ENCODE peak calls at places on chromosomes 7 and 10, in six cellular contexts. One of them, this sample, is unnamed.
A peak's percentile ranks its signal among the peaks of the same experiment; 100 is the strongest.

GRCh38 chr7:3210531-3210930 is 90.5 kb upstream of the SDK1 start:
- DNase-seq in HCT116: no peak
- DNase-seq in H1: peak; percentile 54
- DNase-seq in HepG2: no peak
- DNase-seq in K562: no peak
- DNase-seq in SK-N-SH: peak; percentile 55
- DNase-seq in this sample: no peak

GRCh38 chr7:82600601-82601000 is 157.0 kb upstream of the CACNA2D1 start:
- DNase-seq in HCT116: no peak
- DNase-seq in SK-N-SH: no peak
- DNase-seq in H1: no peak
- DNase-seq in K562: no peak
- DNase-seq in HepG2: no peak
- DNase-seq in this sample: no peak

GRCh38 chr7:149355390-149356048 is 93.5 kb downstream of the ZNF783 start:
- DNase-seq in H1: peak; percentile 87
- DNase-seq in HepG2: peak; percentile 26
- DNase-seq in SK-N-SH: no peak
- DNase-seq in K562: peak; percentile 28
- DNase-seq in HCT116: peak; percentile 70
- DNase-seq in this sample: peak; percentile 11

GRCh38 chr7:84790873-84791272 is 396.0 kb downstream of the SEMA3D start:
- DNase-seq in HepG2: no peak
- DNase-seq in K562: no peak
- DNase-seq in HCT116: no peak
- DNase-seq in SK-N-SH: no peak
- DNase-seq in H1: no peak
- DNase-seq in this sample: no peak

GRCh38 chr7:98360221-98361124 is 40.4 kb downstream of the BAIAP2L1 start:
- DNase-seq in HCT116: no peak
- DNase-seq in SK-N-SH: no peak
- DNase-seq in HepG2: peak; percentile 51
- DNase-seq in K562: peak; percentile 70
- DNase-seq in H1: no peak
- DNase-seq in this sample: peak; percentile 49

GRCh38 chr7:23335141-23335540 is 36.0 kb downstream of the MALSU1 start:
- DNase-seq in H1: no peak
- DNase-seq in K562: no peak
- DNase-seq in HepG2: peak; percentile 21
- DNase-seq in SK-N-SH: no peak
- DNase-seq in HCT116: no peak
- DNase-seq in this sample: no peak

GRCh38 chr7:86956567-86956966 is 102.9 kb downstream of the ELAPOR2 start:
- DNase-seq in K562: no peak
- DNase-seq in SK-N-SH: no peak
- DNase-seq in HepG2: no peak
- DNase-seq in HCT116: no peak
- DNase-seq in H1: no peak
- DNase-seq in this sample: no peak

GRCh38 chr7:81173766-81174281 is 255.0 kb upstream of the SEMA3C start:
- DNase-seq in HCT116: no peak
- DNase-seq in K562: no peak
- DNase-seq in SK-N-SH: no peak
- DNase-seq in H1: no peak
- DNase-seq in HepG2: no peak
- DNase-seq in this sample: no peak

GRCh38 chr7:46713868-46714596 is 793.0 kb upstream of the IGFBP3 start:
- DNase-seq in HCT116: no peak
- DNase-seq in H1: no peak
- DNase-seq in SK-N-SH: no peak
- DNase-seq in K562: no peak
- DNase-seq in HepG2: no peak
- DNase-seq in this sample: no peak

GRCh38 chr7:70739646-70740045 is 392.3 kb upstream of the GALNT17 start:
- DNase-seq in HCT116: no peak
- DNase-seq in K562: no peak
- DNase-seq in HepG2: no peak
- DNase-seq in H1: no peak
- DNase-seq in SK-N-SH: no peak
- DNase-seq in this sample: no peak

GRCh38 chr7:143322646-143323343 is 6.9 kb downstream of the CLCN1 start:
- DNase-seq in K562: no peak
- DNase-seq in HepG2: no peak
- DNase-seq in HCT116: no peak
- DNase-seq in SK-N-SH: peak; percentile 41
- DNase-seq in H1: no peak
- DNase-seq in this sample: no peak

GRCh38 chr7:149238051-149238450 is 1.4 kb upstream of the ZNF212 start:
- DNase-seq in HepG2: no peak
- DNase-seq in HCT116: no peak
- DNase-seq in K562: no peak
- DNase-seq in SK-N-SH: no peak
- DNase-seq in H1: no peak
- DNase-seq in this sample: no peak

GRCh38 chr10:38038107-38038931 is 27.8 kb downstream of the ZNF33A start:
- DNase-seq in SK-N-SH: no peak
- DNase-seq in K562: no peak
- DNase-seq in HCT116: no peak
- DNase-seq in H1: no peak
- DNase-seq in HepG2: no peak
- DNase-seq in this sample: no peak

GRCh38 chr10:38027992-38028391 is 17.5 kb downstream of the ZNF33A start:
- DNase-seq in SK-N-SH: no peak
- DNase-seq in K562: no peak
- DNase-seq in HCT116: peak; percentile 52
- DNase-seq in H1: no peak
- DNase-seq in HepG2: no peak
- DNase-seq in this sample: no peak

GRCh38 chr10:38032881-38033280 is 22.4 kb downstream of the ZNF33A start:
- DNase-seq in HCT116: no peak
- DNase-seq in HepG2: no peak
- DNase-seq in SK-N-SH: no peak
- DNase-seq in K562: no peak
- DNase-seq in H1: no peak
- DNase-seq in this sample: no peak
- H3K9ac ChIP-seq in HCT116: no peak overlapping the region
- H3K9ac ChIP-seq in HepG2: no peak overlapping the region
- H3K9ac ChIP-seq in SK-N-SH: no peak overlapping the region
- H3K9ac ChIP-seq in K562: no peak overlapping the region
- H3K9ac ChIP-seq in H1: no peak overlapping the region
- H3K9ac ChIP-seq in this sample: no peak overlapping the region

GRCh38 chr7:31111109-31111451 is 59.0 kb downstream of the ADCYAP1R1 start:
- DNase-seq in HCT116: no peak
- DNase-seq in HepG2: no peak
- DNase-seq in H1: peak; percentile 26
- DNase-seq in SK-N-SH: no peak
- DNase-seq in K562: no peak
- DNase-seq in this sample: no peak

GRCh38 chr7:31109751-31110150 is 57.6 kb downstream of the ADCYAP1R1 start:
- DNase-seq in HepG2: no peak
- DNase-seq in HCT116: no peak
- DNase-seq in K562: no peak
- DNase-seq in H1: peak; percentile 16
- DNase-seq in SK-N-SH: no peak
- DNase-seq in this sample: no peak

GRCh38 chr7:31107106-31108090 is 55.3 kb downstream of the ADCYAP1R1 start:
- DNase-seq in HCT116: no peak
- DNase-seq in H1: peak; percentile 22
- DNase-seq in HepG2: no peak
- DNase-seq in K562: no peak
- DNase-seq in SK-N-SH: no peak
- DNase-seq in this sample: no peak

GRCh38 chr7:31108097-31108657 is 56.1 kb downstream of the ADCYAP1R1 start:
- DNase-seq in HepG2: no peak
- DNase-seq in H1: peak; percentile 14
- DNase-seq in HCT116: no peak
- DNase-seq in K562: no peak
- DNase-seq in SK-N-SH: no peak
- DNase-seq in this sample: no peak

DNA sequence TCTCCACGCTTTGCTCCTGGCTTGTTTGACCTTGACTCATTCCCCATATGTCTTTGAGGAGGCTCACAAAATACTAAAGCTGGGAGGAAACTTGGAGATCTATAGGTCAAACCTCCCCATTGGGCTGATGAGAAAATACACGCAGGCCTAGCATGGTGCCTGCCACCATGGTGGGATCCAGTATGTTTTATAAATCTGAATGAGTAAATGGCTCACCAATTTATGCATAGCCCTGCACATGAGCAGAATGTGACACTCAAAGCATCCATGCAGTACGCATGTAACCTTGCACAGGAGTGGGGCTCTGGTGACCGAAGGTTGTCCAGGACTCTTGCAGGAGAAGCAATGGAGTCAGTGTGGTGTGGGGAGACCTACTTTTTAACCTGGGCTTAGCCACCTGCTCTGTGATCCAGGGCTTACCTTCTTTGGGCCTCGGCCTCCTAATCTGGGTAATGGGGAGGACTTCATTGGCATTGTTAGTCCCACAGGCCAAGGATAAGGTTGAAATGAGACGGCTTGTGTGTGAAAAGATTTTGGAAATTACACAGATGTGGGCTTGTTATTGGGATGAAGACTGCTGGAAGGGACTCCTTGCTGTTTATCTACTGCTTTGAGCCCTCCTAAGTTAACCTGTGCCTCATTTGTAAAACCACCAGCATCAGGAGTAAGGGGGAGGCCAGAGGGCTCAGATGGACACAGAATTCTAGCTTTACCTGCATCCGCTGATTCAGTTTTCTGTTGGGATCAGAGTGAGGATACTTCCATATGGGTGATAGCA is 58.4 kb downstream of the ADCYAP1R1 start:
- DNase-seq in SK-N-SH: no peak
- DNase-seq in H1: peak; percentile 20
- DNase-seq in HepG2: no peak
- DNase-seq in HCT116: no peak
- DNase-seq in K562: no peak
- DNase-seq in this sample: no peak
- H3K4me1 ChIP-seq in SK-N-SH: no peaks in the 10 kb centered on the region
- H3K4me1 ChIP-seq in H1: no peaks in the 10 kb centered on the region
- H3K4me1 ChIP-seq in HepG2: no peaks in the 10 kb centered on the region
- H3K4me1 ChIP-seq in HCT116: no peaks in the 10 kb centered on the region
- H3K4me1 ChIP-seq in K562: no peaks in the 10 kb centered on the region
- H3K4me1 ChIP-seq in this sample: no peaks in the 10 kb centered on the region

GRCh38 chr7:139708541-139708940 is 69.3 kb downstream of the HIPK2 start:
- DNase-seq in HepG2: no peak
- DNase-seq in H1: no peak
- DNase-seq in K562: no peak
- DNase-seq in SK-N-SH: no peak
- DNase-seq in HCT116: no peak
- DNase-seq in this sample: no peak

GRCh38 chr7:139706837-139707236 is 71.0 kb downstream of the HIPK2 start:
- DNase-seq in SK-N-SH: no peak
- DNase-seq in K562: no peak
- DNase-seq in HCT116: no peak
- DNase-seq in HepG2: no peak
- DNase-seq in H1: no peak
- DNase-seq in this sample: no peak

GRCh38 chr7:139711991-139712753 is 65.6 kb downstream of the HIPK2 start:
- DNase-seq in H1: no peak
- DNase-seq in K562: no peak
- DNase-seq in HCT116: no peak
- DNase-seq in SK-N-SH: no peak
- DNase-seq in HepG2: no peak
- DNase-seq in this sample: no peak

GRCh38 chr7:139713061-139713460 is 64.7 kb downstream of the HIPK2 start:
- DNase-seq in SK-N-SH: no peak
- DNase-seq in K562: no peak
- DNase-seq in H1: no peak
- DNase-seq in HepG2: no peak
- DNase-seq in HCT116: no peak
- DNase-seq in this sample: no peak

DNA sequence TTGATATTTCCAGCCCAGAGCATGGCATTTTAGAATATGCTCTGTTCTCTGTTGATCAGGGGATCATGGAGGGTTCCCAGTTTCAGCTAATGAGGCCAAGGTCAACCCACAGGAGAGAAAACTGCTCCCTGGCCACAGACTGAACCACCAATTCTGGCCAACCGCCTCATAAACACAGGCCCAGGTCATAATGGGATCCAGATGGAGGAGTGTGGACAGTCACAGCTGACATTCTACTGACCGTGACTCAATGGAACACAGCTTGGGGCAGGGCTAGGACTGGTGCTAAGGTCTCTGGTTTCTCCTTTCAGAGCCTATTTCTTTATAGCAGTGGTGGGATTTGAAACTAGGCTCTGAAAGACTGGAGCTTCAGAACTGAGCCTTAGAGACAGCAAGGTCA is 68.3 kb downstream of the HIPK2 start:
- DNase-seq in K562: no peak
- DNase-seq in HCT116: no peak
- DNase-seq in HepG2: no peak
- DNase-seq in SK-N-SH: peak; percentile 84
- DNase-seq in H1: no peak
- DNase-seq in this sample: no peak
- TF ChIP-seq YY1 in K562: no peak
- TF ChIP-seq YY1 in HCT116: no peak
- TF ChIP-seq YY1 in HepG2: no peak
- TF ChIP-seq YY1 in SK-N-SH: no peak
- TF ChIP-seq YY1 in H1: no peak
- TF ChIP-seq YY1 in this sample: no peak

DNA sequence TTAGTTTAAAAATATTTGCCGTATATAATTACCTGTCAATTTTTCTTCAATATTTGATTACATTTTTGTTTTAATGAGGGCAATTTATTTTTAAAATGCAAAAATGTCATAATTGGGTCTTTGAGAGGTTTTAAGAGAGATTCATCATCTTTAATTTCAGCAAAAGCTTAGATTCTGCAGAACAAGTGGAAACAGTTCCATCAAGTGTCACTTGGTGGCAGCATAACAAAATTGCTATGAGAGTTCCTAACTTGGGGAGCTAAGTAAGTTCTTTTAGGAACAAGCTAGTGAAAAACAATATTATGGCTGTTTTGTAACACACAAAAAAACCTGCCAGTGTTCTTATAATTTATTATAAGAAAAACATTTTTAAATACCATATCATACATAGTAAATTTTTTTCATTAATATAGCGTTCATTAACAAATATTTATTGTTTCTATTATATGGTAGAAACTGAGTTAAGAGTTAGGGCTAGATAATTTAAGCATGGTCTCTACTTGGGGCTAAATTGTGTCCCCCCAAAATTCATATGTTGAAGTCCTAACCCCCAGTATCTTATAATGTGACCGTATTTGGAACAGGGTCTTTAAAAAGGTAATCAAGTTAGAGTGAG is 155.2 kb downstream of the MAGI2 start:
- DNase-seq in HCT116: peak; percentile 28
- DNase-seq in HepG2: peak; percentile 25
- DNase-seq in K562: peak; percentile 29
- DNase-seq in SK-N-SH: peak; percentile 55
- DNase-seq in H1: no peak
- DNase-seq in this sample: peak; percentile 30
- H3K9ac ChIP-seq in HCT116: no peak overlapping the region
- H3K9ac ChIP-seq in HepG2: no peak overlapping the region
- H3K9ac ChIP-seq in K562: no peak overlapping the region
- H3K9ac ChIP-seq in SK-N-SH: no peak overlapping the region
- H3K9ac ChIP-seq in H1: no peak overlapping the region
- H3K9ac ChIP-seq in this sample: no peak overlapping the region

GRCh38 chr7:55556492-55556891 is 15.8 kb downstream of the VOPP1 start:
- DNase-seq in HepG2: no peak
- DNase-seq in SK-N-SH: no peak
- DNase-seq in H1: no peak
- DNase-seq in K562: no peak
- DNase-seq in HCT116: no peak
- DNase-seq in this sample: no peak
- H3K4me1 ChIP-seq in HepG2: peaks cover 34% of the 10 kb centered on the region
- H3K4me1 ChIP-seq in SK-N-SH: peaks cover 26% of the 10 kb centered on the region
- H3K4me1 ChIP-seq in H1: peaks cover 17% of the 10 kb centered on the region
- H3K4me1 ChIP-seq in K562: peaks cover 25% of the 10 kb centered on the region
- H3K4me1 ChIP-seq in HCT116: peaks cover 10% of the 10 kb centered on the region
- H3K4me1 ChIP-seq in this sample: peaks cover 29% of the 10 kb centered on the region

This sample was measured in NT2/D1.